ENCODE peak calls at places on chromosomes 4 and X, in four cellular contexts. C, N, U and A are unnamed samples.

GRCh38 chrX:16491461-16491860 is 158.5 kb upstream of the S100G start:
- DNase-seq in C (no peak), N (no peak), U (no peak), A (no peak)

GRCh38 chrX:93673056-93673868 is at the start of gene NAP1L3:
- DNase-seq in C (peak; percentile 22), N (no peak), U (peak; percentile 48), A (peak; percentile 53)

GRCh38 chrX:119398974-119399771 is at the start of gene SLC25A43:
- DNase-seq in C (peak; percentile 51), N (no peak), U (peak; percentile 63), A (no peak)

GRCh38 chrX:41692162-41692749 is 3.5 kb downstream of the GPR34 start:
- DNase-seq in C (no peak), N (no peak), U (peak; percentile 9), A (peak; percentile 0)

GRCh38 chr4:169492436-169493163 is 119.8 kb downstream of the NEK1 start:
- DNase-seq in C (peak; percentile 15), N (peak; percentile 14), U (peak; percentile 45), A (no peak)

GRCh38 chr4:174263445-174263736 is 20.1 kb downstream of the FBXO8 start:
- DNase-seq in C (no peak), N (no peak), U (no peak), A (no peak)

GRCh38 chr4:88244821-88245579 is 39.4 kb downstream of the PPM1K start:
- DNase-seq in C (no peak), N (no peak), U (no peak), A (no peak)

GRCh38 chr4:73520821-73521220 is 39.3 kb downstream of the AFM start:
- DNase-seq in C (no peak), N (peak; percentile 26), U (peak; percentile 8), A (peak; percentile 71)